ENCODE peak calls at places on chromosomes 11 and 22, in four cellular contexts. V is right atrium auricular region, M is astrocyte, P is neural progenitor cell. J is an unnamed sample.

GRCh38 chr11:88420165-88420781 is 82.7 kb upstream of the CTSC start:
- DNase-seq in V (peak; percentile 76), M (peak; percentile 48), P (no peak), J (peak; percentile 63)

GRCh38 chr11:60767388-60767811 is 10.7 kb downstream of the MS4A15 start:
- DNase-seq in V (no peak), M (no peak), P (peak; percentile 52), J (no peak)

GRCh38 chr11:94751806-94752205 is 16.4 kb upstream of the AMOTL1 start:
- DNase-seq in V (no peak), M (no peak), P (no peak), J (no peak)

GRCh38 chr22:38786631-38787030 is 7.3 kb downstream of the DNAL4 start:
- DNase-seq in V (no peak), M (no peak), P (no peak), J (no peak)

GRCh38 chr11:106159846-106160245 is 82.4 kb downstream of the AASDHPPT start:
- DNase-seq in V (no peak), M (peak; percentile 4), P (no peak), J (no peak)

GRCh38 chr11:111718436-111719325 is 47.5 kb downstream of the PPP2R1B start:
- DNase-seq in V (no peak), M (peak; percentile 86), P (peak; percentile 27), J (peak; percentile 66)

GRCh38 chr11:67054851-67055523 is 1.7 kb upstream of the RHOD start:
- DNase-seq in V (peak; percentile 69), M (peak; percentile 75), P (no peak), J (peak; percentile 93)

GRCh38 chr11:102007567-102008437 is 39.4 kb upstream of the CFAP300 start:
- DNase-seq in V (no peak), M (peak; percentile 48), P (peak; percentile 53), J (no peak)

GRCh38 chr11:96306600-96306932 is 36.4 kb downstream of the MAML2 start:
- DNase-seq in V (no peak), M (no peak), P (no peak), J (peak; percentile 52)

GRCh38 chr22:19410941-19411689 is 20.4 kb downstream of the HIRA start:
- DNase-seq in V (no peak), M (no peak), P (no peak), J (no peak)

GRCh38 chr11:36051235-36052072 is 107.6 kb downstream of the LDLRAD3 start:
- DNase-seq in V (no peak), M (no peak), P (no peak), J (no peak)

GRCh38 chr11:115217726-115218311 is 286.4 kb downstream of the CADM1 start:
- DNase-seq in V (no peak), M (peak; percentile 53), P (no peak), J (no peak)

GRCh38 chr11:15307600-15307999 is 192.9 kb downstream of the INSC start:
- DNase-seq in V (no peak), M (no peak), P (peak; percentile 29), J (no peak)

GRCh38 chr22:44331881-44332714 is 19.3 kb upstream of the SHISAL1 start:
- DNase-seq in V (no peak), M (no peak), P (peak; percentile 79), J (no peak)

GRCh38 chr11:45926001-45926401 is 3.5 kb downstream of the LARGE2 start:
- DNase-seq in V (no peak), M (no peak), P (no peak), J (no peak)

GRCh38 chr22:45885941-45886395 is 91.0 kb downstream of the WNT7B start:
- DNase-seq in V (no peak), M (no peak), P (no peak), J (no peak)

GRCh38 chr22:41285441-41285819 is 557 bp downstream of the RANGAP1 start:
- DNase-seq in V (peak; percentile 72), M (peak; percentile 91), P (peak; percentile 69), J (peak; percentile 92)

GRCh38 chr11:100957499-100957898 is 172.1 kb downstream of the PGR start:
- DNase-seq in V (no peak), M (no peak), P (no peak), J (no peak)

GRCh38 chr11:131099013-131099412 is 182.7 kb upstream of the SNX19 start:
- DNase-seq in V (no peak), M (peak; percentile 50), P (no peak), J (peak; percentile 20)

GRCh38 chr11:10304495-10305261 is at the start of gene ADM:
- DNase-seq in V (peak; percentile 94), M (no peak), P (peak; percentile 86), J (peak; percentile 92)

GRCh38 chr11:2804189-2804588 is 81.4 kb downstream of the CDKN1C start:
- DNase-seq in V (no peak), M (no peak), P (no peak), J (no peak)

GRCh38 chr11:16154715-16155396 is 201.5 kb downstream of the SOX6 start:
- DNase-seq in V (no peak), M (peak; percentile 48), P (no peak), J (no peak)

GRCh38 chr11:67045314-67045713 is 11.3 kb upstream of the RHOD start:
- DNase-seq in V (no peak), M (peak; percentile 92), P (no peak), J (peak; percentile 94)

GRCh38 chr22:41920271-41920976 is 5.5 kb upstream of the SHISA8 start:
- DNase-seq in V (no peak), M (no peak), P (no peak), J (no peak)

GRCh38 chr22:39422101-39422500 is 22.5 kb downstream of the TAB1 start:
- DNase-seq in V (no peak), M (no peak), P (no peak), J (no peak)

GRCh38 chr11:75313457-75314272 is 37.8 kb downstream of the ARRB1 start:
- DNase-seq in V (peak; percentile 86), M (peak; percentile 42), P (peak; percentile 54), J (peak; percentile 76)

GRCh38 chr22:23063539-23064380 is 6.6 kb upstream of the GNAZ start:
- DNase-seq in V (peak; percentile 53), M (no peak), P (no peak), J (no peak)

GRCh38 chr11:133570376-133570775 is 38.1 kb upstream of the OPCML start:
- DNase-seq in V (no peak), M (no peak), P (no peak), J (no peak)

GRCh38 chr11:11620251-11620965 is 1.4 kb downstream of the GALNT18 start:
- DNase-seq in V (peak; percentile 63), M (no peak), P (peak; percentile 67), J (no peak)

GRCh38 chr11:21464601-21465193 is 728.2 kb upstream of the ANO5 start:
- DNase-seq in V (no peak), M (no peak), P (no peak), J (no peak)

GRCh38 chr22:22508274-22509176 is at the start of gene ZNF280B:
- DNase-seq in V (no peak), M (peak; percentile 68), P (peak; percentile 94), J (peak; percentile 74)

GRCh38 chr11:44726278-44727113 is at the start of gene TSPAN18:
- DNase-seq in V (no peak), M (no peak), P (peak; percentile 90), J (no peak)

GRCh38 chr11:117950999-117951961 is 22.1 kb upstream of the TMPRSS13 start:
- DNase-seq in V (peak; percentile 47), M (no peak), P (no peak), J (no peak)

GRCh38 chr22:21051836-21052400 is 6.2 kb downstream of the LRRC74B start:
- DNase-seq in V (no peak), M (no peak), P (no peak), J (no peak)

GRCh38 chr22:37199839-37200161 is 11.8 kb upstream of the C1QTNF6 start:
- DNase-seq in V (no peak), M (no peak), P (no peak), J (no peak)

GRCh38 chr11:114083256-114084252 is 24.0 kb downstream of the ZBTB16 start:
- DNase-seq in V (no peak), M (no peak), P (no peak), J (no peak)

GRCh38 chr11:47071871-47072270 is 104.8 kb downstream of the ARFGAP2 start:
- DNase-seq in V (no peak), M (no peak), P (peak; percentile 27), J (no peak)

GRCh38 chr22:30424471-30425326 is 869 bp upstream of the MTFP1 start:
- DNase-seq in V (no peak), M (no peak), P (peak; percentile 57), J (peak; percentile 37)

GRCh38 chr22:30426395-30427353 is 1.1 kb downstream of the MTFP1 start:
- DNase-seq in V (peak; percentile 86), M (peak; percentile 46), P (peak; percentile 88), J (peak; percentile 75)

GRCh38 chr22:30423959-30424380 is 1.6 kb upstream of the MTFP1 start:
- DNase-seq in V (peak; percentile 100), M (peak; percentile 99), P (peak; percentile 100), J (peak; percentile 99)

GRCh38 chr22:30425616-30426394 is at the start of gene MTFP1:
- DNase-seq in V (peak; percentile 68), M (peak; percentile 54), P (peak; percentile 91), J (peak; percentile 56)

GRCh38 chr22:30425327-30425615 is 297 bp upstream of the MTFP1 start:
- DNase-seq in V (no peak), M (no peak), P (no peak), J (no peak)
- H3K27ac ChIP-seq in V (peak overlapping the region; percentile 98), M (peak overlapping the region; percentile 58), P (no peak overlapping the region), J (peak overlapping the region; percentile 99)

DNA sequence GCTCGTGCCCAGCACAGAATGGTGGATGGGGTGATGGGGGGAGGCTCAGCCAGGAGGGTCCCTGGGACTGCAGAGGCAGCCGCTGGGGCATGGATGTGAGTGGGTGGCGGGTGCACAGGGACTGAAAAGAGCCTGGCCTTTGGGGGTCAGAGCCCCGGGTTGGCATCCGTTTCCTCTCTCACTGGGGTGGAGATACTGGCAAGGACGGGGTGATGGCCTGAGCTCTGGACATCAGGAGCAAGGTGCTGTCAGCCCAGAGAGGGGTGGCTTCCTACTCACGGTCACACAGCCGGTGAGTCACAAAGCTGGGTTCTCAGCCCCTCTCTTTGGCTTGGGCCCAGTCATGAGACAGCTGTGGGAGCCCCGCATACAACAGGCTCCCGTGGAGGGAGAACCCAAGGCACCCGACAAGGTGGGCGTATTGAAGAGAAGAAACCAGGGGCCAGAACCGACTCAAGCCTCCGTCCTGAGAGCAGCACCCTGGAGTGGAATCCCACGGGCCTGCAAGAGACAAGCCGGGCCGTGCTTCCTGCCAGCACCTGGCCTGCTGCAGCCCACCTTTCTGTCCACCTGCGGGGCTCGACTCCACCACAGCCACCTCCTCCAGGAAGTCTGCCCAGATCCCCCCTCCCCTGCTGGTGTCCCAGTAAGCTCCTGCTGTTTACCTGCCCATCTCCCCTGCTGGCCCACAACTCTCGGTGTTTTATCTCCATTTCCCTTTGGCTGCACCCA is 45.9 kb upstream of the FGF3 start:
- DNase-seq in V (no peak), M (no peak), P (no peak), J (no peak)
- H3K27me3 ChIP-seq in V (no peaks in the 10 kb centered on the region), M (peaks cover 14% of the 10 kb centered on the region), P (no peaks in the 10 kb centered on the region), J (peaks cover 2% of the 10 kb centered on the region)

GRCh38 chr11:63993100-63993499 is 6.9 kb downstream of the OTUB1 start:
- DNase-seq in V (no peak), M (no peak), P (no peak), J (no peak)
- TF ChIP-seq CTCF in V (no peak), M (no peak), P (no peak), J (no peak)

GRCh38 chr22:47294222-47294532 is 531.7 kb downstream of the TBC1D22A start:
- DNase-seq in V (peak; percentile 59), M (peak; percentile 57), P (no peak), J (peak; percentile 3)

GRCh38 chr22:47294571-47294970 is 532.1 kb downstream of the TBC1D22A start:
- DNase-seq in V (no peak), M (no peak), P (no peak), J (no peak)

GRCh38 chr22:47292546-47293320 is 530.3 kb downstream of the TBC1D22A start:
- DNase-seq in V (peak; percentile 16), M (no peak), P (no peak), J (no peak)

GRCh38 chr22:47291565-47292495 is 529.4 kb downstream of the TBC1D22A start:
- DNase-seq in V (no peak), M (no peak), P (no peak), J (no peak)

GRCh38 chr22:47293368-47294221 is 531.1 kb downstream of the TBC1D22A start:
- DNase-seq in V (peak; percentile 11), M (no peak), P (no peak), J (no peak)
- H3K27ac ChIP-seq in V (no peak overlapping the region), M (no peak overlapping the region), P (no peak overlapping the region), J (no peak overlapping the region)

J was measured in brain microvascular endothelial cell.